ENCODE peak calls at places on chromosomes 11 and 22, in eight cellular contexts. E is naive thymus-derived CD4-positive, alpha-beta T cell; I is SK-N-SH treated with all-trans-retinoic acid at 6 μM for 48 hours; Q is RWPE2; W is heart left ventricle; B is body of pancreas; C is stimulated activated naive B cell treated with anti-CD40 and anti-IgM and Interleukin-4, amounts not matched to agents 10 μg/mL and 1 μg/mL and 100 μg/mL, for 72 hours; U is CD4-positive, CD25-positive, alpha-beta regulatory T cell. Z is an unnamed sample.

GRCh38 chr11:74731301-74732094 is at the start of gene CHRDL2:
- ATAC-seq in U (no peak), W (peak), E (no peak), B (peak), Q (peak), C (no peak), I (peak), Z (no peak)

GRCh38 chr11:102267602-102268001 is 49.7 kb upstream of the BIRC3 start:
- ATAC-seq in Q (peak), B (no peak), I (peak), E (no peak), W (no peak), U (no peak), C (no peak), Z (no peak)

GRCh38 chr22:25029181-25029580 is 76.7 kb downstream of the KIAA1671 start:
- ATAC-seq in C (no peak), E (no peak), I (no peak), W (no peak), B (no peak), U (no peak), Q (no peak), Z (no peak)

GRCh38 chr22:42964994-42965699 is 49.8 kb downstream of the PACSIN2 start:
- ATAC-seq in I (no peak), Q (peak), W (no peak), E (peak), U (peak), C (peak), B (no peak), Z (peak)

GRCh38 chr22:40728731-40729189 is 49.5 kb downstream of the MCHR1 start:
- ATAC-seq in E (peak), W (no peak), B (no peak), Q (peak), C (peak), I (peak), U (peak), Z (peak)

GRCh38 chr11:95977534-95978174 is 53.7 kb upstream of the MTMR2 start:
- ATAC-seq in I (no peak), B (no peak), Q (no peak), C (no peak), W (no peak), E (no peak), U (no peak), Z (no peak)

GRCh38 chr11:65867284-65868071 is 5.1 kb downstream of the EFEMP2 start:
- ATAC-seq in E (no peak), U (no peak), I (no peak), B (no peak), C (no peak), Q (no peak), W (no peak), Z (no peak)

GRCh38 chr11:10382518-10382917 is 72.5 kb upstream of the AMPD3 start:
- ATAC-seq in C (peak), E (peak), Q (peak), U (no peak), I (peak), W (peak), B (no peak), Z (peak)

GRCh38 chr22:37823134-37823985 is at the start of gene GALR3:
- ATAC-seq in E (no peak), Q (no peak), B (no peak), C (no peak), W (no peak), U (no peak), I (no peak), Z (no peak)

GRCh38 chr11:7706377-7706776 is at the start of gene OVCH2:
- ATAC-seq in W (no peak), C (no peak), Q (no peak), E (no peak), U (no peak), B (no peak), I (no peak), Z (no peak)

GRCh38 chr11:57179701-57180100 is 2.1 kb upstream of the LRRC55 start:
- ATAC-seq in W (no peak), I (no peak), C (no peak), Q (no peak), B (no peak), U (no peak), E (no peak), Z (no peak)

GRCh38 chr11:111982019-111982464 is 43.2 kb upstream of the DLAT start:
- ATAC-seq in B (peak), W (peak), E (peak), Q (peak), C (peak), U (peak), I (peak), Z (peak)

GRCh38 chr11:86923993-86924766 is 31.0 kb downstream of the FZD4 start:
- ATAC-seq in E (no peak), Q (no peak), B (peak), U (no peak), I (peak), C (no peak), W (no peak), Z (no peak)

GRCh38 chr11:36243641-36244040 is 45.6 kb downstream of the COMMD9 start:
- ATAC-seq in U (no peak), B (no peak), C (no peak), I (no peak), W (no peak), Q (no peak), E (no peak), Z (no peak)